ENCODE peak calls at places on chromosomes 6 and 20, in four cellular contexts. One of them, this sample, is unnamed.

GRCh38 chr6:155259202-155259601 is 4.6 kb upstream of the CLDN20 start:
- DNase-seq in fibroblast of lung: no peak
- DNase-seq in K562: no peak
- DNase-seq in neural progenitor cell: no peak
- DNase-seq in this sample: no peak

GRCh38 chr20:50223321-50223995 is 32.8 kb downstream of the CEBPB start:
- DNase-seq in fibroblast of lung: no peak
- DNase-seq in K562: no peak
- DNase-seq in neural progenitor cell: no peak
- DNase-seq in this sample: no peak

GRCh38 chr6:52953911-52954839 is 40.9 kb downstream of the GSTA4 start:
- DNase-seq in neural progenitor cell: no peak
- DNase-seq in fibroblast of lung: peak
- DNase-seq in K562: no peak
- DNase-seq in this sample: no peak

GRCh38 chr20:63520939-63521601 is 505 bp downstream of the PPDPF start:
- DNase-seq in fibroblast of lung: peak
- DNase-seq in neural progenitor cell: peak
- DNase-seq in K562: peak
- DNase-seq in this sample: no peak

GRCh38 chr6:169249057-169249456 is 4.6 kb downstream of the THBS2 start:
- DNase-seq in neural progenitor cell: no peak
- DNase-seq in K562: no peak
- DNase-seq in fibroblast of lung: no peak
- DNase-seq in this sample: no peak

GRCh38 chr20:1332749-1333300 is 3.9 kb upstream of the SDCBP2 start:
- DNase-seq in K562: no peak
- DNase-seq in neural progenitor cell: no peak
- DNase-seq in fibroblast of lung: no peak
- DNase-seq in this sample: no peak

GRCh38 chr6:16519265-16520242 is 241.7 kb downstream of the ATXN1 start:
- DNase-seq in neural progenitor cell: peak
- DNase-seq in fibroblast of lung: no peak
- DNase-seq in K562: no peak
- DNase-seq in this sample: no peak

GRCh38 chr6:102832021-102832420 is 1438.5 kb downstream of the GRIK2 start:
- DNase-seq in neural progenitor cell: no peak
- DNase-seq in fibroblast of lung: no peak
- DNase-seq in K562: no peak
- DNase-seq in this sample: no peak

GRCh38 chr20:31578448-31579138 is 26.5 kb upstream of the ID1 start:
- DNase-seq in neural progenitor cell: no peak
- DNase-seq in K562: no peak
- DNase-seq in fibroblast of lung: no peak
- DNase-seq in this sample: no peak

GRCh38 chr6:21905531-21905930 is 312.0 kb downstream of the SOX4 start:
- DNase-seq in K562: no peak
- DNase-seq in neural progenitor cell: no peak
- DNase-seq in fibroblast of lung: no peak
- DNase-seq in this sample: no peak

GRCh38 chr20:37390891-37391525 is 45.1 kb downstream of the SRC start:
- DNase-seq in neural progenitor cell: no peak
- DNase-seq in K562: no peak
- DNase-seq in fibroblast of lung: no peak
- DNase-seq in this sample: no peak

GRCh38 chr20:57877131-57877784 is 167.4 kb upstream of the PMEPA1 start:
- DNase-seq in neural progenitor cell: no peak
- DNase-seq in fibroblast of lung: no peak
- DNase-seq in K562: no peak
- DNase-seq in this sample: no peak

GRCh38 chr20:16542477-16542876 is 30.8 kb downstream of the KIF16B start:
- DNase-seq in neural progenitor cell: no peak
- DNase-seq in K562: no peak
- DNase-seq in fibroblast of lung: no peak
- DNase-seq in this sample: no peak

GRCh38 chr6:85673198-85674139 is 30.8 kb upstream of the SYNCRIP start:
- DNase-seq in fibroblast of lung: no peak
- DNase-seq in K562: no peak
- DNase-seq in neural progenitor cell: no peak
- DNase-seq in this sample: peak

GRCh38 chr6:165858571-165858970 is 195.5 kb upstream of the PDE10A start:
- DNase-seq in K562: no peak
- DNase-seq in neural progenitor cell: peak
- DNase-seq in fibroblast of lung: no peak
- DNase-seq in this sample: no peak

GRCh38 chr20:21048841-21049273 is 57.3 kb downstream of the LINC00237 start:
- DNase-seq in neural progenitor cell: peak
- DNase-seq in fibroblast of lung: no peak
- DNase-seq in K562: peak
- DNase-seq in this sample: no peak

GRCh38 chr20:6232436-6232835 is 109.6 kb upstream of the FERMT1 start:
- DNase-seq in K562: no peak
- DNase-seq in neural progenitor cell: no peak
- DNase-seq in fibroblast of lung: no peak
- DNase-seq in this sample: no peak

GRCh38 chr6:123997223-123997622 is 193.6 kb downstream of the NKAIN2 start:
- DNase-seq in fibroblast of lung: no peak
- DNase-seq in K562: peak
- DNase-seq in neural progenitor cell: no peak
- DNase-seq in this sample: no peak

GRCh38 chr20:46791722-46792416 is 82.4 kb downstream of the SLC2A10 start:
- DNase-seq in fibroblast of lung: no peak
- DNase-seq in K562: no peak
- DNase-seq in neural progenitor cell: no peak
- DNase-seq in this sample: no peak

GRCh38 chr6:81838031-81838430 is 85.5 kb upstream of the TENT5A start:
- DNase-seq in neural progenitor cell: no peak
- DNase-seq in K562: no peak
- DNase-seq in fibroblast of lung: peak
- DNase-seq in this sample: no peak

GRCh38 chr6:160069050-160069454 is 52.6 kb upstream of the SLC22A1 start:
- DNase-seq in neural progenitor cell: no peak
- DNase-seq in K562: no peak
- DNase-seq in fibroblast of lung: no peak
- DNase-seq in this sample: no peak

GRCh38 chr6:44801188-44801587 is 413.7 kb downstream of the CDC5L start:
- DNase-seq in fibroblast of lung: no peak
- DNase-seq in K562: no peak
- DNase-seq in neural progenitor cell: no peak
- DNase-seq in this sample: no peak

GRCh38 chr6:25013249-25013648 is 77.5 kb upstream of the RIPOR2 start:
- DNase-seq in K562: no peak
- DNase-seq in fibroblast of lung: no peak
- DNase-seq in neural progenitor cell: no peak
- DNase-seq in this sample: no peak
- H3K4me2 ChIP-seq in K562: no peak
- H3K4me2 ChIP-seq in fibroblast of lung: no peak
- H3K4me2 ChIP-seq in neural progenitor cell: no peak
- H3K4me2 ChIP-seq in this sample: no peak

GRCh38 chr20:22579711-22580697 is 4.4 kb downstream of the FOXA2 start:
- DNase-seq in neural progenitor cell: peak
- DNase-seq in K562: no peak
- DNase-seq in fibroblast of lung: no peak
- DNase-seq in this sample: no peak
- TF ChIP-seq EZH2 in neural progenitor cell: peak
- TF ChIP-seq EZH2 in K562: no peak
- TF ChIP-seq EZH2 in fibroblast of lung: peak
- TF ChIP-seq EZH2 in this sample: peak

DNA sequence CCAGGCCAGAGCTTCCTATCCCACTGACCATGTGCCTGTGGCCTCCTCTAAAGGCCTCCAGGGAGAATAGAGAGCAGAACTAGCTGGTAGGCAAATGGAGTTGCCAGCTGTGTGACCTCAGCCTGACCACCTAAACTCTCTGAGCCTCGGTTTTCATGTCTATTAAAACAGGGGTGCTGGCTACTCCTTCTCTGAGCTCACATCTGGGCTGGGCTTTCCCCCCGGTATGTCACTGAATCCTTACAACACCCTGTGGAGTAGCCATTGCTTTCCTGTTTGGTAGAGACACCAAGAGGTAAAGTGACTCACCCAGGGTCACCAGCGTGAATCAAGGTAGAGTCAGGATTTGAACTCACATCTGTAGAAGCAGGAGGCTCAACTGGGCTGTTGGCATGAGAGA is 132.1 kb downstream of the JPH2 start:
- DNase-seq in neural progenitor cell: no peak
- DNase-seq in fibroblast of lung: no peak
- DNase-seq in K562: no peak
- DNase-seq in this sample: no peak
- H3K4me2 ChIP-seq in neural progenitor cell: no peak
- H3K4me2 ChIP-seq in fibroblast of lung: no peak
- H3K4me2 ChIP-seq in K562: no peak
- H3K4me2 ChIP-seq in this sample: no peak

GRCh38 chr6:50842861-50843384 is 24.3 kb downstream of the TFAP2B start:
- DNase-seq in K562: no peak
- DNase-seq in neural progenitor cell: peak
- DNase-seq in fibroblast of lung: no peak
- DNase-seq in this sample: no peak
- TF ChIP-seq EZH2 in K562: no peak
- TF ChIP-seq EZH2 in neural progenitor cell: peak
- TF ChIP-seq EZH2 in fibroblast of lung: no peak
- TF ChIP-seq EZH2 in this sample: no peak

GRCh38 chr6:1643830-1644445 is 34.2 kb downstream of the FOXC1 start:
- DNase-seq in neural progenitor cell: peak
- DNase-seq in fibroblast of lung: no peak
- DNase-seq in K562: no peak
- DNase-seq in this sample: no peak

GRCh38 chr6:1641391-1641790 is 31.7 kb downstream of the FOXC1 start:
- DNase-seq in neural progenitor cell: no peak
- DNase-seq in fibroblast of lung: peak
- DNase-seq in K562: no peak
- DNase-seq in this sample: peak

GRCh38 chr6:1643111-1643510 is 33.4 kb downstream of the FOXC1 start:
- DNase-seq in K562: no peak
- DNase-seq in neural progenitor cell: no peak
- DNase-seq in fibroblast of lung: no peak
- DNase-seq in this sample: no peak

GRCh38 chr6:1645466-1646185 is 35.9 kb downstream of the FOXC1 start:
- DNase-seq in K562: no peak
- DNase-seq in fibroblast of lung: no peak
- DNase-seq in neural progenitor cell: no peak
- DNase-seq in this sample: no peak

GRCh38 chr6:1644516-1644915 is 34.8 kb downstream of the FOXC1 start:
- DNase-seq in fibroblast of lung: no peak
- DNase-seq in K562: no peak
- DNase-seq in neural progenitor cell: no peak
- DNase-seq in this sample: no peak
- H3K4me2 ChIP-seq in fibroblast of lung: no peak
- H3K4me2 ChIP-seq in K562: no peak
- H3K4me2 ChIP-seq in neural progenitor cell: no peak
- H3K4me2 ChIP-seq in this sample: no peak

GRCh38 chr6:89272611-89273010 is 42.5 kb downstream of the GABRR2 start:
- DNase-seq in fibroblast of lung: no peak
- DNase-seq in neural progenitor cell: no peak
- DNase-seq in K562: no peak
- DNase-seq in this sample: no peak

GRCh38 chr6:89269981-89270380 is 45.1 kb downstream of the GABRR2 start:
- DNase-seq in neural progenitor cell: no peak
- DNase-seq in fibroblast of lung: no peak
- DNase-seq in K562: no peak
- DNase-seq in this sample: no peak

GRCh38 chr6:89270951-89271721 is 44.0 kb downstream of the GABRR2 start:
- DNase-seq in K562: no peak
- DNase-seq in fibroblast of lung: no peak
- DNase-seq in neural progenitor cell: no peak
- DNase-seq in this sample: no peak

GRCh38 chr6:89267918-89268317 is 47.2 kb downstream of the GABRR2 start:
- DNase-seq in neural progenitor cell: no peak
- DNase-seq in fibroblast of lung: no peak
- DNase-seq in K562: no peak
- DNase-seq in this sample: no peak

DNA sequence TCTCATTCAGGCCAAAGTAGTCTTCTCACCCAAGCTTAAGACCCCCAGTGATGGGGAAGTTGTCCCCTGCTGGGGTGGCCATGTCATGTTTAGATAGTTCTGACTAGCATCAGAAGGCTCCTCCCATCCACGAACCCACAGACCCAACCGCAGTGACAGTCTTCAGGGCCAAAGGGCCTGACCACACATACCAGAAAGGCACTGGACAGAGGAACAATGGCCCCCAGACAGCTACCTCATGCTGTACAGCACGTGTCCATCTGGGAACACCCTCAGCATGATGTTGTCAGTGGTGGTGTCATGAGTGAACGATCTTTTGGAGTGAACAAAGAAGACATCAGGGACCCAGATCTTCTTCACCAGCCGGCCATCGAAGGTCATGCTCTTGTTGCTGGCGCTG is 46.3 kb downstream of the GABRR2 start:
- DNase-seq in fibroblast of lung: no peak
- DNase-seq in K562: no peak
- DNase-seq in neural progenitor cell: no peak
- DNase-seq in this sample: no peak
- TF ChIP-seq EZH2 in fibroblast of lung: no peak
- TF ChIP-seq EZH2 in K562: no peak
- TF ChIP-seq EZH2 in neural progenitor cell: no peak
- TF ChIP-seq EZH2 in this sample: no peak